ENCODE peak calls at places on chromosomes 16 and 17, in ten cellular contexts. One of them, this sample, is unnamed.

GRCh38 chr17:83103200-83103937 is 24.0 kb downstream of the METRNL start:
- DNase-seq in NCI-H460: peak
- DNase-seq in BE2C: no peak
- DNase-seq in substantia nigra: no peak
- DNase-seq in NCI-H1092 treated with DMSO at 0.1 percent for 48 hours: no peak
- DNase-seq in germinal center: no peak
- DNase-seq in progenitor cell of endocrine pancreas: no peak
- DNase-seq in NCI-H1694 treated with DMSO at 0.1 percent for 48 hours: no peak
- DNase-seq in body of pancreas: peak
- DNase-seq in CD8-positive, alpha-beta T cell: no peak
- DNase-seq in this sample: no peak

GRCh38 chr17:44787271-44787940 is 28.6 kb downstream of the ADAM11 start:
- DNase-seq in NCI-H460: no peak
- DNase-seq in BE2C: no peak
- DNase-seq in substantia nigra: no peak
- DNase-seq in NCI-H1092 treated with DMSO at 0.1 percent for 48 hours: peak
- DNase-seq in germinal center: no peak
- DNase-seq in progenitor cell of endocrine pancreas: no peak
- DNase-seq in NCI-H1694 treated with DMSO at 0.1 percent for 48 hours: no peak
- DNase-seq in body of pancreas: no peak
- DNase-seq in CD8-positive, alpha-beta T cell: no peak
- DNase-seq in this sample: no peak

GRCh38 chr17:59846391-59847165 is 46.2 kb downstream of the TUBD1 start:
- DNase-seq in NCI-H460: no peak
- DNase-seq in BE2C: no peak
- DNase-seq in substantia nigra: no peak
- DNase-seq in NCI-H1092 treated with DMSO at 0.1 percent for 48 hours: peak
- DNase-seq in germinal center: peak
- DNase-seq in progenitor cell of endocrine pancreas: no peak
- DNase-seq in NCI-H1694 treated with DMSO at 0.1 percent for 48 hours: peak
- DNase-seq in body of pancreas: peak
- DNase-seq in CD8-positive, alpha-beta T cell: no peak
- DNase-seq in this sample: peak

GRCh38 chr17:79407385-79407784 is 203.5 kb downstream of the RBFOX3 start:
- DNase-seq in NCI-H460: no peak
- DNase-seq in BE2C: no peak
- DNase-seq in substantia nigra: no peak
- DNase-seq in NCI-H1092 treated with DMSO at 0.1 percent for 48 hours: no peak
- DNase-seq in germinal center: no peak
- DNase-seq in progenitor cell of endocrine pancreas: no peak
- DNase-seq in NCI-H1694 treated with DMSO at 0.1 percent for 48 hours: no peak
- DNase-seq in body of pancreas: no peak
- DNase-seq in CD8-positive, alpha-beta T cell: no peak
- DNase-seq in this sample: no peak

GRCh38 chr17:33115351-33115750 is 123.7 kb downstream of the SPACA3 start:
- DNase-seq in NCI-H460: no peak
- DNase-seq in BE2C: no peak
- DNase-seq in substantia nigra: no peak
- DNase-seq in NCI-H1092 treated with DMSO at 0.1 percent for 48 hours: no peak
- DNase-seq in germinal center: no peak
- DNase-seq in progenitor cell of endocrine pancreas: no peak
- DNase-seq in NCI-H1694 treated with DMSO at 0.1 percent for 48 hours: no peak
- DNase-seq in body of pancreas: peak
- DNase-seq in CD8-positive, alpha-beta T cell: no peak
- DNase-seq in this sample: no peak

GRCh38 chr17:28552201-28552999 is at the start of gene UNC119:
- DNase-seq in NCI-H460: peak
- DNase-seq in BE2C: peak
- DNase-seq in substantia nigra: no peak
- DNase-seq in NCI-H1092 treated with DMSO at 0.1 percent for 48 hours: peak
- DNase-seq in germinal center: peak
- DNase-seq in progenitor cell of endocrine pancreas: peak
- DNase-seq in NCI-H1694 treated with DMSO at 0.1 percent for 48 hours: peak
- DNase-seq in body of pancreas: peak
- DNase-seq in CD8-positive, alpha-beta T cell: peak
- DNase-seq in this sample: peak

GRCh38 chr17:16438557-16439302 is 23.4 kb downstream of the TRPV2 start:
- DNase-seq in NCI-H460: peak
- DNase-seq in BE2C: peak
- DNase-seq in substantia nigra: peak
- DNase-seq in NCI-H1092 treated with DMSO at 0.1 percent for 48 hours: peak
- DNase-seq in germinal center: peak
- DNase-seq in progenitor cell of endocrine pancreas: peak
- DNase-seq in NCI-H1694 treated with DMSO at 0.1 percent for 48 hours: peak
- DNase-seq in body of pancreas: peak
- DNase-seq in CD8-positive, alpha-beta T cell: peak
- DNase-seq in this sample: peak

GRCh38 chr16:27179500-27180072 is 23.7 kb upstream of the KDM8 start:
- DNase-seq in NCI-H460: peak
- DNase-seq in BE2C: peak
- DNase-seq in substantia nigra: peak
- DNase-seq in NCI-H1092 treated with DMSO at 0.1 percent for 48 hours: peak
- DNase-seq in germinal center: peak
- DNase-seq in progenitor cell of endocrine pancreas: peak
- DNase-seq in NCI-H1694 treated with DMSO at 0.1 percent for 48 hours: peak
- DNase-seq in body of pancreas: peak
- DNase-seq in CD8-positive, alpha-beta T cell: peak
- DNase-seq in this sample: no peak

GRCh38 chr17:17075037-17075755 is 32.9 kb downstream of the MPRIP start:
- DNase-seq in NCI-H460: no peak
- DNase-seq in BE2C: peak
- DNase-seq in substantia nigra: no peak
- DNase-seq in NCI-H1092 treated with DMSO at 0.1 percent for 48 hours: no peak
- DNase-seq in germinal center: no peak
- DNase-seq in progenitor cell of endocrine pancreas: no peak
- DNase-seq in NCI-H1694 treated with DMSO at 0.1 percent for 48 hours: no peak
- DNase-seq in body of pancreas: peak
- DNase-seq in CD8-positive, alpha-beta T cell: no peak
- DNase-seq in this sample: no peak

GRCh38 chr16:15897834-15898254 is 9.4 kb upstream of the CEP20 start:
- DNase-seq in NCI-H460: no peak
- DNase-seq in BE2C: no peak
- DNase-seq in substantia nigra: no peak
- DNase-seq in NCI-H1092 treated with DMSO at 0.1 percent for 48 hours: no peak
- DNase-seq in germinal center: peak
- DNase-seq in progenitor cell of endocrine pancreas: no peak
- DNase-seq in NCI-H1694 treated with DMSO at 0.1 percent for 48 hours: no peak
- DNase-seq in body of pancreas: no peak
- DNase-seq in CD8-positive, alpha-beta T cell: no peak
- DNase-seq in this sample: peak

GRCh38 chr17:45168991-45169752 is 7.5 kb downstream of the HEXIM2 start:
- DNase-seq in NCI-H460: no peak
- DNase-seq in BE2C: no peak
- DNase-seq in substantia nigra: no peak
- DNase-seq in NCI-H1092 treated with DMSO at 0.1 percent for 48 hours: no peak
- DNase-seq in germinal center: no peak
- DNase-seq in progenitor cell of endocrine pancreas: no peak
- DNase-seq in NCI-H1694 treated with DMSO at 0.1 percent for 48 hours: no peak
- DNase-seq in body of pancreas: no peak
- DNase-seq in CD8-positive, alpha-beta T cell: no peak
- DNase-seq in this sample: no peak

GRCh38 chr16:27436065-27436464 is 34.1 kb downstream of the IL21R start:
- DNase-seq in NCI-H460: no peak
- DNase-seq in BE2C: no peak
- DNase-seq in substantia nigra: no peak
- DNase-seq in NCI-H1092 treated with DMSO at 0.1 percent for 48 hours: no peak
- DNase-seq in germinal center: no peak
- DNase-seq in progenitor cell of endocrine pancreas: no peak
- DNase-seq in NCI-H1694 treated with DMSO at 0.1 percent for 48 hours: no peak
- DNase-seq in body of pancreas: no peak
- DNase-seq in CD8-positive, alpha-beta T cell: no peak
- DNase-seq in this sample: no peak

GRCh38 chr16:23348579-23349469 is 46.7 kb downstream of the SCNN1B start:
- DNase-seq in NCI-H460: no peak
- DNase-seq in BE2C: no peak
- DNase-seq in substantia nigra: no peak
- DNase-seq in NCI-H1092 treated with DMSO at 0.1 percent for 48 hours: no peak
- DNase-seq in germinal center: no peak
- DNase-seq in progenitor cell of endocrine pancreas: no peak
- DNase-seq in NCI-H1694 treated with DMSO at 0.1 percent for 48 hours: no peak
- DNase-seq in body of pancreas: no peak
- DNase-seq in CD8-positive, alpha-beta T cell: no peak
- DNase-seq in this sample: no peak

GRCh38 chr17:76612977-76613851 is 27.6 kb upstream of the ST6GALNAC2 start:
- DNase-seq in NCI-H460: no peak
- DNase-seq in BE2C: no peak
- DNase-seq in substantia nigra: no peak
- DNase-seq in NCI-H1092 treated with DMSO at 0.1 percent for 48 hours: no peak
- DNase-seq in germinal center: no peak
- DNase-seq in progenitor cell of endocrine pancreas: no peak
- DNase-seq in NCI-H1694 treated with DMSO at 0.1 percent for 48 hours: no peak
- DNase-seq in body of pancreas: no peak
- DNase-seq in CD8-positive, alpha-beta T cell: no peak
- DNase-seq in this sample: no peak

GRCh38 chr16:53773150-53773846 is 69.3 kb downstream of the FTO start:
- DNase-seq in NCI-H460: peak
- DNase-seq in BE2C: peak
- DNase-seq in substantia nigra: no peak
- DNase-seq in NCI-H1092 treated with DMSO at 0.1 percent for 48 hours: peak
- DNase-seq in germinal center: peak
- DNase-seq in progenitor cell of endocrine pancreas: no peak
- DNase-seq in NCI-H1694 treated with DMSO at 0.1 percent for 48 hours: peak
- DNase-seq in body of pancreas: peak
- DNase-seq in CD8-positive, alpha-beta T cell: no peak
- DNase-seq in this sample: peak

GRCh38 chr16:89150090-89150835 is 21.3 kb upstream of the CDH15 start:
- DNase-seq in NCI-H460: no peak
- DNase-seq in BE2C: peak
- DNase-seq in substantia nigra: no peak
- DNase-seq in NCI-H1092 treated with DMSO at 0.1 percent for 48 hours: no peak
- DNase-seq in germinal center: no peak
- DNase-seq in progenitor cell of endocrine pancreas: no peak
- DNase-seq in NCI-H1694 treated with DMSO at 0.1 percent for 48 hours: no peak
- DNase-seq in body of pancreas: no peak
- DNase-seq in CD8-positive, alpha-beta T cell: no peak
- DNase-seq in this sample: no peak

GRCh38 chr16:72876221-72876620 is 171.7 kb downstream of the ZFHX3 start:
- DNase-seq in NCI-H460: no peak
- DNase-seq in BE2C: no peak
- DNase-seq in substantia nigra: no peak
- DNase-seq in NCI-H1092 treated with DMSO at 0.1 percent for 48 hours: no peak
- DNase-seq in germinal center: no peak
- DNase-seq in progenitor cell of endocrine pancreas: no peak
- DNase-seq in NCI-H1694 treated with DMSO at 0.1 percent for 48 hours: no peak
- DNase-seq in body of pancreas: peak
- DNase-seq in CD8-positive, alpha-beta T cell: peak
- DNase-seq in this sample: peak

GRCh38 chr17:41211845-41212466 is 14.5 kb upstream of the KRTAP9-2 start:
- DNase-seq in NCI-H460: no peak
- DNase-seq in BE2C: no peak
- DNase-seq in substantia nigra: no peak
- DNase-seq in NCI-H1092 treated with DMSO at 0.1 percent for 48 hours: peak
- DNase-seq in germinal center: no peak
- DNase-seq in progenitor cell of endocrine pancreas: no peak
- DNase-seq in NCI-H1694 treated with DMSO at 0.1 percent for 48 hours: no peak
- DNase-seq in body of pancreas: no peak
- DNase-seq in CD8-positive, alpha-beta T cell: no peak
- DNase-seq in this sample: peak

GRCh38 chr16:1030381-1030901 is 42.1 kb upstream of the SSTR5 start:
- DNase-seq in NCI-H460: no peak
- DNase-seq in BE2C: peak
- DNase-seq in substantia nigra: no peak
- DNase-seq in NCI-H1092 treated with DMSO at 0.1 percent for 48 hours: no peak
- DNase-seq in germinal center: no peak
- DNase-seq in progenitor cell of endocrine pancreas: no peak
- DNase-seq in NCI-H1694 treated with DMSO at 0.1 percent for 48 hours: no peak
- DNase-seq in body of pancreas: peak
- DNase-seq in CD8-positive, alpha-beta T cell: no peak
- DNase-seq in this sample: no peak

GRCh38 chr17:54899721-54900456 is 763 bp upstream of the TOM1L1 start:
- DNase-seq in NCI-H460: no peak
- DNase-seq in BE2C: peak
- DNase-seq in substantia nigra: no peak
- DNase-seq in NCI-H1092 treated with DMSO at 0.1 percent for 48 hours: peak
- DNase-seq in germinal center: no peak
- DNase-seq in progenitor cell of endocrine pancreas: no peak
- DNase-seq in NCI-H1694 treated with DMSO at 0.1 percent for 48 hours: no peak
- DNase-seq in body of pancreas: peak
- DNase-seq in CD8-positive, alpha-beta T cell: no peak
- DNase-seq in this sample: no peak

GRCh38 chr17:49197346-49197998 is 12.9 kb downstream of the GNGT2 start:
- DNase-seq in NCI-H460: no peak
- DNase-seq in BE2C: no peak
- DNase-seq in substantia nigra: no peak
- DNase-seq in NCI-H1092 treated with DMSO at 0.1 percent for 48 hours: no peak
- DNase-seq in germinal center: no peak
- DNase-seq in progenitor cell of endocrine pancreas: no peak
- DNase-seq in NCI-H1694 treated with DMSO at 0.1 percent for 48 hours: no peak
- DNase-seq in body of pancreas: no peak
- DNase-seq in CD8-positive, alpha-beta T cell: no peak
- DNase-seq in this sample: no peak

GRCh38 chr16:58306327-58306726 is 11.5 kb upstream of the PRSS54 start:
- DNase-seq in NCI-H460: peak
- DNase-seq in BE2C: peak
- DNase-seq in substantia nigra: no peak
- DNase-seq in NCI-H1092 treated with DMSO at 0.1 percent for 48 hours: no peak
- DNase-seq in germinal center: no peak
- DNase-seq in progenitor cell of endocrine pancreas: no peak
- DNase-seq in NCI-H1694 treated with DMSO at 0.1 percent for 48 hours: no peak
- DNase-seq in body of pancreas: peak
- DNase-seq in CD8-positive, alpha-beta T cell: peak
- DNase-seq in this sample: peak

GRCh38 chr16:67296422-67296821 is 17.1 kb downstream of the PLEKHG4 start:
- DNase-seq in NCI-H460: no peak
- DNase-seq in BE2C: no peak
- DNase-seq in substantia nigra: no peak
- DNase-seq in NCI-H1092 treated with DMSO at 0.1 percent for 48 hours: no peak
- DNase-seq in germinal center: no peak
- DNase-seq in progenitor cell of endocrine pancreas: no peak
- DNase-seq in NCI-H1694 treated with DMSO at 0.1 percent for 48 hours: no peak
- DNase-seq in body of pancreas: no peak
- DNase-seq in CD8-positive, alpha-beta T cell: no peak
- DNase-seq in this sample: no peak

GRCh38 chr16:88784074-88784855 is 755 bp downstream of the PIEZO1 start:
- DNase-seq in NCI-H460: no peak
- DNase-seq in BE2C: peak
- DNase-seq in substantia nigra: no peak
- DNase-seq in NCI-H1092 treated with DMSO at 0.1 percent for 48 hours: no peak
- DNase-seq in germinal center: peak
- DNase-seq in progenitor cell of endocrine pancreas: peak
- DNase-seq in NCI-H1694 treated with DMSO at 0.1 percent for 48 hours: peak
- DNase-seq in body of pancreas: peak
- DNase-seq in CD8-positive, alpha-beta T cell: peak
- DNase-seq in this sample: peak

GRCh38 chr16:12062343-12063003 is 85.9 kb downstream of the SNX29 start:
- DNase-seq in NCI-H460: peak
- DNase-seq in BE2C: no peak
- DNase-seq in substantia nigra: no peak
- DNase-seq in NCI-H1092 treated with DMSO at 0.1 percent for 48 hours: no peak
- DNase-seq in germinal center: no peak
- DNase-seq in progenitor cell of endocrine pancreas: no peak
- DNase-seq in NCI-H1694 treated with DMSO at 0.1 percent for 48 hours: no peak
- DNase-seq in body of pancreas: peak
- DNase-seq in CD8-positive, alpha-beta T cell: no peak
- DNase-seq in this sample: peak

GRCh38 chr16:15970202-15970601 is 20.8 kb downstream of the ABCC1 start:
- DNase-seq in NCI-H460: no peak
- DNase-seq in BE2C: no peak
- DNase-seq in substantia nigra: no peak
- DNase-seq in NCI-H1092 treated with DMSO at 0.1 percent for 48 hours: no peak
- DNase-seq in germinal center: peak
- DNase-seq in progenitor cell of endocrine pancreas: no peak
- DNase-seq in NCI-H1694 treated with DMSO at 0.1 percent for 48 hours: no peak
- DNase-seq in body of pancreas: no peak
- DNase-seq in CD8-positive, alpha-beta T cell: no peak
- DNase-seq in this sample: no peak

GRCh38 chr17:520447-521167 is 168.0 kb upstream of the RPH3AL start:
- DNase-seq in NCI-H460: no peak
- DNase-seq in BE2C: no peak
- DNase-seq in substantia nigra: no peak
- DNase-seq in NCI-H1092 treated with DMSO at 0.1 percent for 48 hours: no peak
- DNase-seq in germinal center: no peak
- DNase-seq in progenitor cell of endocrine pancreas: no peak
- DNase-seq in NCI-H1694 treated with DMSO at 0.1 percent for 48 hours: no peak
- DNase-seq in body of pancreas: no peak
- DNase-seq in CD8-positive, alpha-beta T cell: no peak
- DNase-seq in this sample: no peak

GRCh38 chr17:39676198-39676819 is 8.1 kb downstream of the PNMT start:
- DNase-seq in NCI-H460: no peak
- DNase-seq in BE2C: peak
- DNase-seq in substantia nigra: peak
- DNase-seq in NCI-H1092 treated with DMSO at 0.1 percent for 48 hours: peak
- DNase-seq in germinal center: no peak
- DNase-seq in progenitor cell of endocrine pancreas: no peak
- DNase-seq in NCI-H1694 treated with DMSO at 0.1 percent for 48 hours: no peak
- DNase-seq in body of pancreas: peak
- DNase-seq in CD8-positive, alpha-beta T cell: peak
- DNase-seq in this sample: no peak

This sample was measured in stromal cell of bone marrow.